ENCODE peak calls at places on chromosomes 3 and 15, in four cellular contexts. N, E, W and L are unnamed samples.
A peak's percentile ranks its signal among the peaks of the same experiment; 100 is the strongest.

GRCh38 chr3:43055806-43056770 is 49.8 kb downstream of the POMGNT2 start:
- DNase-seq in W (no peak), N (no peak), E (no peak), L (no peak)

GRCh38 chr15:48522911-48523310 is 122.6 kb downstream of the FBN1 start:
- DNase-seq in N (no peak), W (no peak), E (no peak), L (no peak)

GRCh38 chr3:50806031-50806430 is 131.3 kb downstream of the DOCK3 start:
- DNase-seq in W (no peak), N (no peak), E (no peak), L (no peak)

GRCh38 chr3:100516232-100516631 is 23.8 kb downstream of the TMEM45A start:
- DNase-seq in N (no peak), W (no peak), E (no peak), L (no peak)

GRCh38 chr15:91660174-91660649 is 193.3 kb upstream of the SLCO3A1 start:
- DNase-seq in E (no peak), W (no peak), N (no peak), L (no peak)

GRCh38 chr15:45114076-45114750 is at the start of the genes DUOX2 and DUOXA2:
- DNase-seq in W (no peak), N (no peak), E (no peak), L (no peak)

GRCh38 chr15:91625506-91625905 is 228.0 kb upstream of the SLCO3A1 start:
- DNase-seq in W (no peak), N (no peak), E (no peak), L (no peak)

GRCh38 chr3:54988302-54989022 is 60.6 kb upstream of the LRTM1 start:
- DNase-seq in N (peak; percentile 64), E (no peak), W (no peak), L (peak; percentile 54)

GRCh38 chr15:33547876-33548275 is 237.1 kb downstream of the RYR3 start:
- DNase-seq in N (peak; percentile 49), W (no peak), E (no peak), L (peak; percentile 19)

GRCh38 chr3:195828762-195829161 is 17.0 kb upstream of the MUC4 start:
- DNase-seq in N (no peak), W (no peak), E (no peak), L (no peak)

GRCh38 chr15:85091990-85092389 is 110.3 kb downstream of the PDE8A start:
- DNase-seq in E (no peak), N (no peak), W (no peak), L (no peak)

GRCh38 chr3:101722394-101723173 is 1.8 kb upstream of the CEP97 start:
- DNase-seq in N (no peak), E (peak; percentile 65), W (no peak), L (no peak)

GRCh38 chr3:128320551-128321340 is 145.9 kb downstream of the DNAJB8 start:
- DNase-seq in E (no peak), N (no peak), W (no peak), L (no peak)

GRCh38 chr15:60375255-60375809 is 22.5 kb downstream of the ANXA2 start:
- DNase-seq in E (no peak), W (no peak), N (no peak), L (no peak)

GRCh38 chr15:28975766-28976179 is 90.0 kb downstream of the APBA2 start:
- DNase-seq in E (peak; percentile 61), N (no peak), W (peak; percentile 39), L (peak; percentile 31)

GRCh38 chr3:6928064-6928463 is 67.1 kb downstream of the GRM7 start:
- DNase-seq in W (no peak), E (no peak), N (no peak), L (no peak)

GRCh38 chr3:113948015-113948917 is 453 bp downstream of the ZDHHC23 start:
- DNase-seq in E (peak; percentile 80), W (no peak), N (peak; percentile 29), L (no peak)

GRCh38 chr3:22371592-22372291 is 620.7 kb upstream of the ZNF385D start:
- DNase-seq in E (no peak), N (no peak), W (no peak), L (no peak)

GRCh38 chr3:86793786-86794185 is 197.2 kb downstream of the VGLL3 start:
- DNase-seq in E (no peak), N (no peak), W (no peak), L (peak; percentile 96)

GRCh38 chr3:106421928-106422327 is 553.1 kb upstream of the CBLB start:
- DNase-seq in E (no peak), N (no peak), W (no peak), L (peak; percentile 10)

GRCh38 chr3:76645724-76646123 is 394.2 kb upstream of the ROBO2 start:
- DNase-seq in E (no peak), W (no peak), N (no peak), L (no peak)

GRCh38 chr3:100426029-100426682 is 24.8 kb downstream of the LNP1 start:
- DNase-seq in E (no peak), N (no peak), W (no peak), L (no peak)

GRCh38 chr3:132623646-132624045 is 26.6 kb downstream of the ACKR4 start:
- DNase-seq in N (no peak), E (no peak), W (no peak), L (no peak)

GRCh38 chr15:77819271-77819806 is 186.6 kb upstream of the LINGO1 start:
- DNase-seq in W (no peak), N (no peak), E (peak; percentile 52), L (no peak)

GRCh38 chr15:50114381-50114780 is 4.7 kb downstream of the ATP8B4 start:
- DNase-seq in E (no peak), N (no peak), W (no peak), L (no peak)

GRCh38 chr3:134797080-134797801 is 2.2 kb downstream of the EPHB1 start:
- DNase-seq in W (no peak), N (no peak), E (no peak), L (no peak)

GRCh38 chr15:66774001-66774814 is 72.2 kb downstream of the SMAD6 start:
- DNase-seq in E (peak; percentile 81), W (peak; percentile 72), N (peak; percentile 75), L (peak; percentile 71)

GRCh38 chr3:140552403-140552802 is 125.5 kb upstream of the TRIM42 start:
- DNase-seq in W (no peak), E (no peak), N (no peak), L (no peak)

GRCh38 chr3:51978143-51978502 is 3.3 kb downstream of the ABHD14A start:
- DNase-seq in E (no peak), W (no peak), N (no peak), L (no peak)

GRCh38 chr15:48722764-48723661 is 77.5 kb upstream of the FBN1 start:
- DNase-seq in E (no peak), W (peak; percentile 62), N (no peak), L (peak; percentile 94)

GRCh38 chr3:45499529-45499928 is 95.0 kb upstream of the LIMD1 start:
- DNase-seq in E (peak; percentile 33), N (no peak), W (peak; percentile 19), L (peak; percentile 61)

GRCh38 chr15:62618432-62618831 is 424.1 kb upstream of the TPM1 start:
- DNase-seq in N (no peak), E (no peak), W (no peak), L (peak; percentile 90)
- TF ChIP-seq CTCF in N (no peak), E (no peak), W (peak; percentile 2), L (peak; percentile 77)

DNA sequence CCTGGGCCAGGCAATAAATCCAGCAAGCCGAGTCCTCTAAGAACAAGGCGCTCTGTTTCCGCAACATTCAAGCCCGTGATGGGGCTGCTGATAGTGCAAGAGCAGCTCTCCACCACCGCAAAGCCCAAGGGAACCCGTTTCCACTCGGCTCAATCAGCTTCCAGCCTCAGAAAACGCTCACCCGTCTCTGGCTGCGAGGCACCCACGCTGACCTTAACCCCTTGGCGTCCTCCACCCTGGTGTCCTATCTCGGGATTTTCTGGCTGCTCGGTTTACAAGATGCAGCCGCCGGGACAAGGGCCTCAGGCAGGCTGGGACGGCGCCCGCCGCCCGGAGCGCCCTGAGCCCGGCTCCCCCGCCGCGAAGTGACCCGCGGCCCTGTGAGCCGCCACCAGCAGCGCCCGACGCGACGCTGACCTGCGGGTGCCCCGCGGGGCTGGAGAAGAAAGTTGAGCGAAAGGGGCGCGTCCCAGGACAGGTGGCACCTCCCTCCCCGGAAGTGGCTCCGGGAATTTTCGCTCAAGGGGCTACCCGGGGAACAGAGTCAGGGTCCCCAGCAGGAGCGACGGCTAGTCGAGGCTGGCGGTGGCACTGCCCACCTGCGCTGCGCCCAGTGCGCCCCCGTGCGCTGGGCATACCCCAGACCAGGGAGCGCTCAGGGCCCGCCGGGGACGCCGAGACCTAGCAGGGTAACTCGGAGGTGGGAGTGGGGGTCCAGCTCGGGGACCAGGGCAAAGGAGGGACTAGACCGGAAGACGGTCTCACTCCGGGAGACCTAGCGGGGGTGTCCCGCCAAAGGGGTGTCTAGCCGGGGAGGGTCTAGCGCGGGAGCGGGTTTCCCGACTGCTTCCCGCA is 18.1 kb downstream of the SPATA12 start:
- DNase-seq in N (no peak), W (no peak), E (peak; percentile 71), L (no peak)
- TF ChIP-seq CTCF in N (no peak), W (no peak), E (peak; percentile 32), L (peak; percentile 10)

DNA sequence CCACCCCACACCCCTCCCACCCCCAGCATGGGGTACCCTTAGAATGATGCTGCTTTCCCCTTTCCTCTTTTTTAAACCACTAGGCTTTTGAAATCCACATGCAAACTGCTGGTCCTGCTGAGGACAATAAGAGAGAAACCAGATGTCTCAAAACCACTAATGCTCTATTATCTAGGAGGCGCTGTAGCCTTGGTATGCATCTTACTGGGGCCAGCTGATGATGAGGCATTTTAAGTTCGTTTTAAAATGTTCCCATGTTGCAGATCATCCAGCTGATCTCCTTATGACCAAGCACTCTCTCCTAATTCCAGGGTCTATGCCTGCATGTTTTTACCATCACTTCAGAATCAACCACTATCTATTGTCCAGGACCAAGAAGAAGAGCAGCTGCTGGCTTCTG is 1.3 kb downstream of the NME9 start:
- DNase-seq in E (no peak), N (no peak), W (no peak), L (peak; percentile 22)
- TF ChIP-seq CTCF in E (no peak), N (no peak), W (peak; percentile 34), L (no peak)

GRCh38 chr15:61530769-61531168 is 301.7 kb upstream of the RORA start:
- DNase-seq in W (no peak), N (no peak), E (no peak), L (no peak)

GRCh38 chr15:61528590-61528929 is 299.5 kb upstream of the RORA start:
- DNase-seq in N (no peak), E (no peak), W (no peak), L (no peak)

GRCh38 chr15:61522375-61522774 is 293.3 kb upstream of the RORA start:
- DNase-seq in N (no peak), W (no peak), E (no peak), L (no peak)

GRCh38 chr15:61524091-61524490 is 295.0 kb upstream of the RORA start:
- DNase-seq in E (no peak), W (no peak), N (no peak), L (no peak)

GRCh38 chr15:61527836-61528589 is 298.9 kb upstream of the RORA start:
- DNase-seq in E (no peak), N (no peak), W (no peak), L (no peak)
- TF ChIP-seq CTCF in E (no peak), N (no peak), W (no peak), L (no peak)

GRCh38 chr15:37361621-37362020 is 261.3 kb upstream of the MEIS2 start:
- DNase-seq in W (no peak), N (no peak), E (no peak), L (no peak)
- TF ChIP-seq CTCF in W (no peak), N (no peak), E (no peak), L (no peak)

DNA sequence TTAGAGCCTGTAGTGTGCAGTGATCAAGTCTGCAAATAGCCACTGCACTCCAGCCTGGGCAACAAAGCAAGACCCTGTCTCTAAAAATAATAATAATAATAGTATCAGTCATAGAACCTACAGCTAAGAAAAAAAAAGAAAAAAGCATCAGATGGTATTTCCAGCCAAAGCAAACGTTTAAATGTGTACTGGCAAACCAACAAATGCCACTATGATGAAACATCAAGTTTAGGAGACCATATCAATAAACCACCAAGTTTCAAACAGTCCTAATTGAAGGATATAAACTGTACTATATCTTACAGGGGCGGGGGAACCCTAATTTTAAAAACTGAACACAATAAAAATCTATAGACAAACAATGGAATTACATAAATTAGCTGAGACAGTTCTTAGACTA is 6.4 kb downstream of the UBP1 start:
- DNase-seq in W (no peak), N (no peak), E (no peak), L (no peak)
- TF ChIP-seq CTCF in W (no peak), N (no peak), E (no peak), L (no peak)